ENCODE peak calls at places on chromosomes 6 and 20, in seven cellular contexts. H is stomach; R is activated naive CD8-positive, alpha-beta T cell treated with anti-CD3 and anti-CD28 coated beads for 36 hours; P is GM04504; S is pons; M is hepatocyte; K is NCI-H1417. X is an unnamed sample.

GRCh38 chr6:470901-471448 is 79.4 kb downstream of the IRF4 start:
- DNase-seq in K (no peak), H (no peak), R (no peak), S (no peak), M (no peak), P (no peak), X (no peak)

GRCh38 chr6:134078166-134078565 is 25.7 kb upstream of the SLC2A12 start:
- DNase-seq in H (no peak), R (no peak), K (no peak), P (no peak), M (no peak), S (no peak), X (no peak)

GRCh38 chr20:57679113-57679512 is 30.7 kb downstream of the PMEPA1 start:
- DNase-seq in S (no peak), H (no peak), P (no peak), M (no peak), K (no peak), R (no peak), X (no peak)

GRCh38 chr6:46159229-46159628 is 11.6 kb downstream of the ENPP5 start:
- DNase-seq in S (no peak), H (no peak), R (no peak), M (no peak), K (no peak), P (no peak), X (no peak)

GRCh38 chr20:59004493-59004762 is 2.6 kb downstream of the CTSZ start:
- DNase-seq in M (no peak), S (no peak), P (no peak), H (peak; percentile 61), K (no peak), R (peak; percentile 69), X (no peak)

GRCh38 chr6:79625746-79626145 is 5.4 kb upstream of the SH3BGRL2 start:
- DNase-seq in M (no peak), H (no peak), S (no peak), R (no peak), P (no peak), K (no peak), X (no peak)

GRCh38 chr6:9155836-9156235 is 720.5 kb upstream of the SLC35B3 start:
- DNase-seq in H (no peak), K (no peak), P (no peak), R (no peak), M (no peak), S (no peak), X (no peak)

GRCh38 chr6:111984081-111984480 is 69.8 kb upstream of the CCN6 start:
- DNase-seq in P (no peak), R (no peak), S (no peak), K (no peak), H (no peak), M (no peak), X (no peak)

GRCh38 chr6:143268439-143268838 is 182.1 kb downstream of the ADAT2 start:
- DNase-seq in K (no peak), P (no peak), M (no peak), S (no peak), H (no peak), R (no peak), X (no peak)

GRCh38 chr20:55067158-55067825 is 591.9 kb downstream of the DOK5 start:
- DNase-seq in K (no peak), P (no peak), S (no peak), M (no peak), R (no peak), H (no peak), X (no peak)

GRCh38 chr6:149208071-149208670 is 109.3 kb upstream of the TAB2 start:
- DNase-seq in S (no peak), H (no peak), R (no peak), M (no peak), P (no peak), K (no peak), X (no peak)

GRCh38 chr20:33211817-33212424 is 5.2 kb upstream of the BPIFA3 start:
- DNase-seq in H (peak; percentile 82), R (no peak), P (no peak), S (peak; percentile 36), K (peak; percentile 82), M (peak; percentile 88), X (peak; percentile 59)

GRCh38 chr6:79604583-79605037 is 26.5 kb upstream of the SH3BGRL2 start:
- DNase-seq in K (no peak), S (no peak), R (no peak), H (no peak), M (peak; percentile 63), P (no peak), X (no peak)

GRCh38 chr6:162385980-162386379 is 341.6 kb downstream of the PRKN start:
- DNase-seq in S (no peak), P (no peak), R (no peak), H (no peak), K (no peak), M (no peak), X (no peak)

GRCh38 chr6:73969982-73970960 is 274.3 kb downstream of the CD109 start:
- DNase-seq in R (no peak), P (no peak), H (no peak), K (peak; percentile 64), M (peak; percentile 64), S (peak; percentile 29), X (peak; percentile 13)

GRCh38 chr6:29811377-29811776 is 16.2 kb upstream of the HLA-G start:
- DNase-seq in R (no peak), M (no peak), K (no peak), S (no peak), P (no peak), H (no peak), X (no peak)

GRCh38 chr6:26295691-26296555 is 69.1 kb upstream of the BTN3A2 start:
- DNase-seq in S (no peak), R (no peak), H (peak; percentile 30), M (peak; percentile 68), K (no peak), P (no peak), X (no peak)

GRCh38 chr6:166143011-166143410 is 24.6 kb downstream of the TBXT start:
- DNase-seq in M (no peak), H (peak; percentile 46), K (no peak), P (no peak), S (no peak), R (no peak), X (no peak)

GRCh38 chr6:43250992-43251373 is 7.7 kb downstream of the TTBK1 start:
- DNase-seq in R (no peak), K (no peak), P (no peak), M (no peak), H (no peak), S (no peak), X (no peak)

GRCh38 chr6:11756292-11756691 is 22.3 kb downstream of the ADTRP start:
- DNase-seq in M (no peak), P (no peak), H (no peak), R (no peak), K (no peak), S (no peak), X (no peak)

GRCh38 chr6:3228791-3229565 is 1.5 kb upstream of the TUBB2B start:
- DNase-seq in R (no peak), M (peak; percentile 49), S (peak; percentile 61), P (no peak), H (no peak), K (peak; percentile 79), X (peak; percentile 54)

GRCh38 chr20:20664795-20665194 is 47.6 kb downstream of the RALGAPA2 start:
- DNase-seq in H (no peak), S (peak; percentile 75), K (peak; percentile 4), M (peak; percentile 36), P (no peak), R (no peak), X (peak; percentile 55)

GRCh38 chr6:130057495-130057894 is 39.1 kb downstream of the L3MBTL3 start:
- DNase-seq in K (no peak), R (no peak), M (no peak), P (no peak), S (no peak), H (no peak), X (no peak)